ENCODE peak calls at places on chromosome 11, in ten cellular contexts. D is left ventricle myocardium inferior; U is psoas muscle; Q is lung; X is HFF-Myc; L is fibroblast of the aortic adventitia; R is fibroblast of lung; A is K562; B is CD8-positive, alpha-beta T cell; Y is HCT116. E is an unnamed sample.

GRCh38 chr11:72378704-72379383 is 55.5 kb downstream of the CLPB start:
- DNase-seq in D (peak), U (peak), Q (peak), X (no peak), L (peak), R (peak), A (no peak), B (no peak), Y (no peak), E (no peak)

GRCh38 chr11:67409261-67409666 is 5.4 kb downstream of the TBC1D10C start:
- DNase-seq in D (no peak), U (no peak), Q (no peak), X (no peak), L (no peak), R (no peak), A (no peak), B (peak), Y (no peak), E (no peak)

GRCh38 chr11:122897606-122898210 is 15.1 kb downstream of the JHY start:
- DNase-seq in D (no peak), U (no peak), Q (no peak), X (no peak), L (peak), R (peak), A (no peak), B (no peak), Y (no peak), E (peak)

GRCh38 chr11:113021111-113021510 is 59.9 kb downstream of the NCAM1 start:
- DNase-seq in D (no peak), U (no peak), Q (no peak), X (no peak), L (no peak), R (no peak), A (no peak), B (no peak), Y (no peak), E (no peak)

GRCh38 chr11:20964985-20965384 is 295.6 kb downstream of the NELL1 start:
- DNase-seq in D (no peak), U (no peak), Q (no peak), X (no peak), L (peak), R (peak), A (no peak), B (no peak), Y (no peak), E (no peak)

GRCh38 chr11:123103326-123103980 is 41.5 kb upstream of the HSPA8 start:
- DNase-seq in D (peak), U (no peak), Q (peak), X (peak), L (peak), R (peak), A (peak), B (peak), Y (peak), E (peak)

GRCh38 chr11:67289651-67290479 is 762 bp downstream of the ANKRD13D start:
- DNase-seq in D (peak), U (peak), Q (no peak), X (no peak), L (no peak), R (no peak), A (no peak), B (peak), Y (no peak), E (no peak)

GRCh38 chr11:112279901-112280267 is 19.2 kb upstream of the PLET1 start:
- DNase-seq in D (peak), U (peak), Q (peak), X (no peak), L (peak), R (peak), A (peak), B (peak), Y (no peak), E (no peak)

GRCh38 chr11:87832216-87832615 is 343.0 kb downstream of the RAB38 start:
- DNase-seq in D (no peak), U (no peak), Q (no peak), X (no peak), L (no peak), R (no peak), A (no peak), B (no peak), Y (no peak), E (no peak)

GRCh38 chr11:7672960-7673723 is at the start of gene CYB5R2:
- DNase-seq in D (peak), U (peak), Q (peak), X (no peak), L (peak), R (peak), A (peak), B (no peak), Y (peak), E (no peak)

GRCh38 chr11:250740-251299 is 14.0 kb downstream of the PSMD13 start:
- DNase-seq in D (peak), U (peak), Q (peak), X (no peak), L (peak), R (peak), A (peak), B (peak), Y (no peak), E (no peak)

GRCh38 chr11:122851366-122852011 is 13.2 kb downstream of the CRTAM start:
- DNase-seq in D (no peak), U (no peak), Q (no peak), X (no peak), L (no peak), R (no peak), A (no peak), B (peak), Y (no peak), E (no peak)

GRCh38 chr11:26201411-26201810 is 130.5 kb upstream of the ANO3 start:
- DNase-seq in D (no peak), U (no peak), Q (no peak), X (no peak), L (peak), R (peak), A (no peak), B (no peak), Y (no peak), E (no peak)

GRCh38 chr11:65491614-65492386 is 7.0 kb upstream of the MALAT1 start:
- DNase-seq in D (peak), U (peak), Q (peak), X (no peak), L (peak), R (peak), A (no peak), B (no peak), Y (peak), E (peak)

GRCh38 chr11:1868056-1868635 is 15.3 kb downstream of the LSP1 start:
- DNase-seq in D (peak), U (peak), Q (no peak), X (no peak), L (no peak), R (no peak), A (no peak), B (no peak), Y (no peak), E (no peak)

GRCh38 chr11:120608760-120609211 is 97.2 kb downstream of the GRIK4 start:
- DNase-seq in D (peak), U (no peak), Q (no peak), X (no peak), L (peak), R (peak), A (no peak), B (no peak), Y (no peak), E (no peak)

GRCh38 chr11:86940122-86940777 is 14.9 kb downstream of the FZD4 start:
- DNase-seq in D (peak), U (peak), Q (no peak), X (no peak), L (peak), R (peak), A (peak), B (no peak), Y (no peak), E (no peak)

GRCh38 chr11:20873054-20873453 is 203.7 kb downstream of the NELL1 start:
- DNase-seq in D (no peak), U (no peak), Q (no peak), X (no peak), L (no peak), R (no peak), A (peak), B (no peak), Y (no peak), E (no peak)

GRCh38 chr11:57425565-57426438 is 1.1 kb downstream of the SLC43A3 start:
- DNase-seq in D (peak), U (peak), Q (peak), X (no peak), L (peak), R (peak), A (no peak), B (no peak), Y (no peak), E (no peak)

GRCh38 chr11:66700337-66700736 is 22.6 kb upstream of the RBM4B start:
- DNase-seq in D (no peak), U (no peak), Q (no peak), X (no peak), L (no peak), R (no peak), A (no peak), B (no peak), Y (no peak), E (no peak)

GRCh38 chr11:134252539-134253188 is 488 bp downstream of the THYN1 start:
- DNase-seq in D (no peak), U (no peak), Q (no peak), X (no peak), L (no peak), R (no peak), A (no peak), B (peak), Y (no peak), E (no peak)

GRCh38 chr11:125262825-125263218 is 98.3 kb downstream of the PKNOX2 start:
- DNase-seq in D (no peak), U (no peak), Q (no peak), X (no peak), L (peak), R (no peak), A (no peak), B (no peak), Y (no peak), E (no peak)

GRCh38 chr11:25628030-25628429 is 703.9 kb upstream of the ANO3 start:
- DNase-seq in D (no peak), U (no peak), Q (no peak), X (no peak), L (no peak), R (no peak), A (no peak), B (no peak), Y (no peak), E (no peak)

GRCh38 chr11:7969756-7970646 is 4.8 kb upstream of the NLRP10 start:
- DNase-seq in D (no peak), U (no peak), Q (no peak), X (no peak), L (no peak), R (peak), A (no peak), B (no peak), Y (no peak), E (peak)

GRCh38 chr11:119937412-119937811 is 200.5 kb downstream of the TRIM29 start:
- DNase-seq in D (no peak), U (no peak), Q (no peak), X (no peak), L (no peak), R (no peak), A (no peak), B (no peak), Y (no peak), E (no peak)

GRCh38 chr11:78646564-78647185 is 72.0 kb upstream of the NARS2 start:
- DNase-seq in D (no peak), U (no peak), Q (peak), X (no peak), L (peak), R (peak), A (peak), B (peak), Y (peak), E (no peak)

GRCh38 chr11:27385245-27385644 is 22.2 kb upstream of the CCDC34 start:
- DNase-seq in D (no peak), U (no peak), Q (no peak), X (no peak), L (peak), R (peak), A (no peak), B (no peak), Y (no peak), E (peak)

GRCh38 chr11:17313349-17314231 is 37.1 kb downstream of the NUCB2 start:
- DNase-seq in D (no peak), U (no peak), Q (no peak), X (no peak), L (no peak), R (no peak), A (no peak), B (no peak), Y (no peak), E (peak)

GRCh38 chr11:103923473-103923931 is 112.9 kb upstream of the DDI1 start:
- DNase-seq in D (no peak), U (no peak), Q (no peak), X (no peak), L (peak), R (peak), A (no peak), B (no peak), Y (peak), E (no peak)

GRCh38 chr11:1484716-1485503 is 1.7 kb downstream of the MOB2 start:
- DNase-seq in D (peak), U (peak), Q (no peak), X (no peak), L (no peak), R (no peak), A (no peak), B (no peak), Y (no peak), E (no peak)

GRCh38 chr11:125056931-125057330 is 6.2 kb upstream of the SLC37A2 start:
- DNase-seq in D (no peak), U (no peak), Q (no peak), X (no peak), L (no peak), R (no peak), A (no peak), B (no peak), Y (no peak), E (no peak)

GRCh38 chr11:2944953-2945756 is 15.9 kb upstream of the PHLDA2 start:
- DNase-seq in D (peak), U (peak), Q (peak), X (no peak), L (peak), R (peak), A (no peak), B (peak), Y (no peak), E (peak)

GRCh38 chr11:64561984-64562722 is 28.9 kb upstream of the SLC22A12 start:
- DNase-seq in D (no peak), U (no peak), Q (no peak), X (no peak), L (no peak), R (no peak), A (no peak), B (no peak), Y (no peak), E (no peak)

GRCh38 chr11:112392860-112393259 is 132.2 kb upstream of the PLET1 start:
- DNase-seq in D (no peak), U (no peak), Q (no peak), X (no peak), L (no peak), R (no peak), A (no peak), B (no peak), Y (no peak), E (no peak)

GRCh38 chr11:6321961-6322362 is 1.7 kb upstream of the CAVIN3 start:
- DNase-seq in D (no peak), U (no peak), Q (no peak), X (no peak), L (peak), R (peak), A (no peak), B (no peak), Y (peak), E (no peak)

GRCh38 chr11:17918049-17918605 is 94.7 kb downstream of the SERGEF start:
- DNase-seq in D (no peak), U (no peak), Q (no peak), X (no peak), L (no peak), R (no peak), A (no peak), B (no peak), Y (no peak), E (no peak)

GRCh38 chr11:65551572-65552398 is 6.4 kb downstream of the LTBP3 start:
- DNase-seq in D (peak), U (peak), Q (peak), X (no peak), L (no peak), R (no peak), A (peak), B (peak), Y (peak), E (no peak)

GRCh38 chr11:106974831-106975230 is 43.4 kb downstream of the GUCY1A2 start:
- DNase-seq in D (no peak), U (no peak), Q (no peak), X (no peak), L (no peak), R (peak), A (no peak), B (no peak), Y (no peak), E (no peak)
- TF ChIP-seq CTCF in D (no peak), U (no peak), Q (no peak), X (peak), L (no peak), R (no peak), A (no peak), B (no peak), Y (no peak), E (no peak)

DNA sequence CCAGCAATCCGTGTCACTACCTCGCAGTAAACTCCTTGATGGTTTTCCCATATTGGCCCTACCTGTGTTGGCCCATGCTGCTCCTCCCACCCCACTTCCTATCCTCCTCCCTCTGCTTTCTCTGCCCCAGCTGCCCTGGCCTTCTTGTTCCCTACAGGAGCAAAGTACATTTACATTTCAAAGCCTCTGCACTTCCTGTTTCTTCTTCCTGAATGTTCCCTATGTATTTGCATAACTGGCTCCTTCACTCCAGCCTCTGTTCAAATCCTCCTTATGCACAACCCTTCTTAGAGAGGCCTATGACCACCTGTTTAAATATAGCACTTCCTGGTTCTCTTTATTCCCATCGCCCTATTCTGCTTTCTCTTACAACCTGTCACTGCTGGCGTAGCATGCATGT is 62.2 kb downstream of the PARVA start:
- DNase-seq in D (no peak), U (no peak), Q (no peak), X (no peak), L (no peak), R (no peak), A (no peak), B (no peak), Y (no peak), E (no peak)
- H3K4me3 ChIP-seq in D (no peak), U (no peak), Q (no peak), X (no peak), L (no peak), R (no peak), A (no peak), B (no peak), Y (no peak), E (no peak)

DNA sequence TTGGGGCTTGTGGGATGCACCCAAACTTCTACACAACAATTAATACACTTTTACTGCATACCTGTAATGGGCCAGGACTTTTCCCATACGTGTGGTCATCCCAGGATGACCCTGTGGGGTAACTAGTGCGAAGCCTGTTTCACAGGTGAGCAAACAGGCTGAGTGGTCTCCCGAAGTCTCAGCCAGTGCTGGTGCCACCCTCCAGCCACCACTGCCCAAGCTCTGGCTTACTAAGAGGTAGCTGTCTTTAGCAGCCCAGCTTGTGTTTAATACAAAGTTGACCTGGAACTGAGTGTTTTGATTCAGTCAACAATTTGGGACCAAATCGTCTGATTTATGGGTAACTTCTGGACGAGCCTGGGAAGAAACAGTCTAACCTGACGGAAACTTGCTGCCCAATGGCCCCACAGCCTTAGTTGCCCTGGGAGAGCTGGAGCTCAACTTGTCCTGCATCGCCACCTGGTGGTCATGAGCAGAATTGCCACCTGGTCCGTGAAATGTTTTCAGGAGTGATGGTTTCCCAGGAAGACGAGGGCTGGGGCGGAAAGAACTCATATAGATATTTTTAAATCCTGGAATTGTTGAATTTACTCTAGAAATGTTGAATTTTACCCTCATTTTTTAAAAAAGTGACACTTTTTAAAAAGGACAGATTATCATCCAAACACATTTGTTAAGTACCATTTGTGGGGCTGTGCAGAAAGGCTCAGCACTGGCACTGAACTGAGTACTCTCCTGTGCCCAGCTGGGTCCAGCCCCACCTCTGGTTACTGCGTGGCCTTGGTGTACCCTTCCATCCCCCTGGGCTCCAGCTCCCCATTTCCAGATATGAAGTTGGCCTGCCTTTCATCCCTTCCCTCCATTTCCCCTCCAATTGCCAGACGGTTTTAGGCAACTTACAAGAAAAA is 95.5 kb upstream of the PARVA start:
- DNase-seq in D (peak), U (peak), Q (peak), X (peak), L (peak), R (peak), A (peak), B (peak), Y (peak), E (no peak)
- TF ChIP-seq CTCF in D (peak), U (peak), Q (peak), X (peak), L (peak), R (peak), A (peak), B (peak), Y (peak), E (peak)

GRCh38 chr11:19181673-19182261 is 20.0 kb downstream of the CSRP3 start:
- DNase-seq in D (no peak), U (no peak), Q (no peak), X (no peak), L (peak), R (no peak), A (no peak), B (no peak), Y (no peak), E (no peak)
- H3K4me3 ChIP-seq in D (no peak), U (no peak), Q (no peak), X (no peak), L (no peak), R (no peak), A (no peak), B (no peak), Y (no peak), E (no peak)

GRCh38 chr11:22624742-22625447 is 728 bp downstream of the FANCF start:
- DNase-seq in D (peak), U (peak), Q (peak), X (peak), L (peak), R (peak), A (peak), B (peak), Y (peak), E (peak)
- TF ChIP-seq CTCF in D (peak), U (peak), Q (peak), X (peak), L (peak), R (peak), A (peak), B (peak), Y (peak), E (peak)

DNA sequence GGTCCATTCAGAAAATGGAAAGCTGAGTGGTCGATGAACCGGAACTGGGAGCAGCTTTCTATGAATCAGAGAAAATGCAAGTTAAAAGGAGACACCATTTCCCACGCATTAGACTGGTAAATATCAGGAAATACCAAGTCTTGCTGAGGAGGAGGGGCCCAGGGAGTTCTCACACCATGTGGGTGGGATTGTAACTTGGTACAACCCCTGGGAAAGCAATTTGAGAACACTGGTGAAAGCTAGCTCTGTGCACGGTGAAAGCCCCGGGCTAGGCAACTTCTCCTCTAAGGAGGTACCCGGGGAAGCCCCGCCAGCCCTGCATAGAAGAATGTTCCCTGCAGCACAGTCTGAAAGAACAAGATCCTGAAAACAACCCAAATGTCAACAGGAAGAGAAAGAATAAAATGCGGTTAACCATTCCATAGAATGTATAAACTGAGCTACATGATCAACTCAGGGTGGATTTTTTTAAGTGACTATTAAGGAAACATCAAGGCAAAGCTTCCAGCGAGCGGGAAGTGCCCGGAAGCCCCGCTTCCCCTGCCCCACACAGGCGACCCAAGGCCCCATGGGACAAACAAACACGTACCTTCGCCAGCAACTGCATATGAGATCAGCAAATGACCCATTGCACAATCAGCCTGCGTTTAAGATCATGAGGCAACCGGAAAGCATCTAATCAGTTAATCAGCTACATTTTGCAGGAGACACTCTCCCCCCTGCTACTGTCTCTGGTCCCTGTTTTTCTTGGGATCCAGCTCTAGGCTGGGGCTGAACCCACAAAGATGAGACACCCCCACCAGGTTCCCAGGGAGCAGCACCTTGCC is 11.3 kb downstream of the SHANK2 start:
- DNase-seq in D (no peak), U (peak), Q (no peak), X (peak), L (peak), R (peak), A (no peak), B (no peak), Y (no peak), E (peak)
- H3K4me3 ChIP-seq in D (no peak), U (no peak), Q (no peak), X (no peak), L (no peak), R (no peak), A (no peak), B (no peak), Y (no peak), E (no peak)

E was measured in AG04449.